ENCODE peak calls at places on chromosomes 12 and 14, in eight cellular contexts. F is epithelial cell of esophagus, J is AG09309, H is prostate gland, U is GM12864, C is A549, Q is sigmoid colon, V is lower leg skin. S is an unnamed sample.

GRCh38 chr12:30440826-30441602 is 254.7 kb downstream of the IPO8 start:
- DNase-seq in H (no peak), F (peak; percentile 36), Q (no peak), C (peak; percentile 28), J (no peak), V (no peak), U (no peak), S (no peak)

GRCh38 chr12:67018105-67018504 is 251.1 kb upstream of the CAND1 start:
- DNase-seq in V (no peak), U (no peak), H (no peak), C (no peak), J (no peak), Q (no peak), F (no peak), S (no peak)

GRCh38 chr14:55780156-55780946 is 200.3 kb downstream of the KTN1 start:
- DNase-seq in J (peak; percentile 29), C (no peak), Q (no peak), H (peak; percentile 68), U (no peak), F (peak; percentile 85), V (peak; percentile 52), S (peak; percentile 69)

GRCh38 chr14:54133896-54134295 is 177.3 kb upstream of the BMP4 start:
- DNase-seq in H (no peak), J (no peak), C (peak; percentile 11), F (peak; percentile 95), U (no peak), V (no peak), Q (no peak), S (no peak)

GRCh38 chr12:57111046-57111698 is at the start of gene STAT6:
- DNase-seq in Q (peak; percentile 94), H (peak; percentile 84), U (peak; percentile 75), C (peak; percentile 67), F (peak; percentile 86), J (peak; percentile 67), V (peak; percentile 91), S (no peak)

GRCh38 chr14:90981658-90982057 is 78.8 kb downstream of the RPS6KA5 start:
- DNase-seq in C (no peak), H (no peak), J (no peak), F (no peak), Q (no peak), V (no peak), U (no peak), S (no peak)

GRCh38 chr14:81219821-81220487 is 805 bp downstream of the GTF2A1 start:
- DNase-seq in J (no peak), V (no peak), Q (no peak), H (peak; percentile 9), F (peak; percentile 32), U (no peak), C (no peak), S (no peak)

GRCh38 chr12:19064713-19065112 is 64.8 kb upstream of the PLEKHA5 start:
- DNase-seq in V (no peak), Q (no peak), H (no peak), C (no peak), J (no peak), F (no peak), U (no peak), S (no peak)

GRCh38 chr14:94671870-94672444 is 59.8 kb downstream of the SERPINA3 start:
- DNase-seq in J (no peak), F (no peak), Q (peak; percentile 61), H (no peak), V (no peak), U (no peak), C (no peak), S (no peak)

GRCh38 chr14:73888971-73889370 is 2.3 kb downstream of the ZNF410 start:
- DNase-seq in H (no peak), C (no peak), V (no peak), Q (no peak), F (peak; percentile 64), J (peak; percentile 42), U (no peak), S (no peak)

GRCh38 chr14:31362746-31363145 is 57.6 kb downstream of the HEATR5A start:
- DNase-seq in F (peak; percentile 24), H (no peak), U (no peak), C (no peak), Q (no peak), V (no peak), J (no peak), S (no peak)

GRCh38 chr14:35385042-35385839 is 19.3 kb downstream of the NFKBIA start:
- DNase-seq in H (peak; percentile 72), U (no peak), Q (peak; percentile 98), J (peak; percentile 88), C (peak; percentile 56), V (peak; percentile 82), F (peak; percentile 56), S (peak; percentile 73)

GRCh38 chr12:114174326-114174725 is 208.2 kb upstream of the RBM19 start:
- DNase-seq in F (no peak), J (no peak), U (no peak), V (no peak), C (no peak), H (no peak), Q (no peak), S (no peak)

GRCh38 chr12:89087876-89088275 is 264.4 kb downstream of the DUSP6 start:
- DNase-seq in U (no peak), F (no peak), Q (no peak), V (no peak), H (no peak), C (no peak), J (no peak), S (no peak)

GRCh38 chr14:51535443-51536044 is 116.2 kb upstream of the FRMD6 start:
- DNase-seq in F (no peak), U (no peak), J (no peak), C (no peak), Q (no peak), H (no peak), V (no peak), S (no peak)

GRCh38 chr14:69620211-69620611 is 8.8 kb downstream of the SUSD6 start:
- DNase-seq in F (peak; percentile 62), C (no peak), U (no peak), V (no peak), Q (no peak), H (no peak), J (no peak), S (no peak)

DNA sequence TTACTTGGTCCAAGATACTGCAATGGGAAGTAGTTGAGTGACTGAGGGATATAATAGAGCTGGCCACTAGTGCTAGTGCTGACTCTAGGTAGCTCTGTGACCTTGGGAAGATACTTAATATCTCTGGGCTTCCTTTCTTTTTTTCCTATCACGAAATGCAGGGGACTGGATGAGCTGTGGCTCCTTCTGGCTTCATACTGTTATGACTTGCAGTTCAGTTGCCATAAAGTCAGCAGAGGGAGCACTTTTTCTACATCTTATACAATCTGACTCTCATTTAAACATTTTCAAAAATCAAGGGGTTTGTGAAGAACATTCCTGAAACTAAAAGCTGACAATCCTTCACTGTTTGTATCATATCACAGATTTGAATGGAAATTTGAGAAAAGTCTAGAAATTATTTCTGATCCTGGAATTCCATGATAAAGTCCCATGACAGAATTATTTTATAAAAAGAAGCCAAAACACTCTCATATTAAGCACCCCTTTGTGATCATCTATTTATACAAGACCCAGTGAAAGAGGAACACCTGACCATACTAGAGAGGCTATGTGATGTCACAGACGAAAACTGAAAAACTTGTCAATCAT is 5.4 kb downstream of the BHLHE41 start:
- DNase-seq in F (peak; percentile 68), U (no peak), Q (no peak), C (peak; percentile 50), J (no peak), V (no peak), H (no peak), S (peak; percentile 76)
- TF ChIP-seq CTCF in F (peak; percentile 67), U (peak; percentile 39), Q (peak; percentile 40), C (peak; percentile 82), J (peak; percentile 64), V (no peak), H (peak; percentile 46), S (peak; percentile 71)

GRCh38 chr12:124425667-124426066 is 130.8 kb downstream of the RFLNA start:
- DNase-seq in J (no peak), V (no peak), Q (no peak), U (no peak), F (no peak), C (no peak), H (no peak), S (no peak)

GRCh38 chr12:124422570-124423523 is 128.0 kb downstream of the RFLNA start:
- DNase-seq in V (peak; percentile 88), Q (peak; percentile 97), H (peak; percentile 89), C (peak; percentile 98), U (no peak), J (peak; percentile 86), F (peak; percentile 85), S (peak; percentile 86)

GRCh38 chr12:124424516-124424905 is 129.6 kb downstream of the RFLNA start:
- DNase-seq in Q (no peak), U (no peak), F (no peak), V (no peak), J (no peak), H (no peak), C (no peak), S (no peak)

GRCh38 chr12:124422142-124422569 is 127.3 kb downstream of the RFLNA start:
- DNase-seq in J (no peak), H (peak; percentile 85), U (no peak), C (peak; percentile 78), V (peak; percentile 50), Q (no peak), F (peak; percentile 57), S (no peak)

DNA sequence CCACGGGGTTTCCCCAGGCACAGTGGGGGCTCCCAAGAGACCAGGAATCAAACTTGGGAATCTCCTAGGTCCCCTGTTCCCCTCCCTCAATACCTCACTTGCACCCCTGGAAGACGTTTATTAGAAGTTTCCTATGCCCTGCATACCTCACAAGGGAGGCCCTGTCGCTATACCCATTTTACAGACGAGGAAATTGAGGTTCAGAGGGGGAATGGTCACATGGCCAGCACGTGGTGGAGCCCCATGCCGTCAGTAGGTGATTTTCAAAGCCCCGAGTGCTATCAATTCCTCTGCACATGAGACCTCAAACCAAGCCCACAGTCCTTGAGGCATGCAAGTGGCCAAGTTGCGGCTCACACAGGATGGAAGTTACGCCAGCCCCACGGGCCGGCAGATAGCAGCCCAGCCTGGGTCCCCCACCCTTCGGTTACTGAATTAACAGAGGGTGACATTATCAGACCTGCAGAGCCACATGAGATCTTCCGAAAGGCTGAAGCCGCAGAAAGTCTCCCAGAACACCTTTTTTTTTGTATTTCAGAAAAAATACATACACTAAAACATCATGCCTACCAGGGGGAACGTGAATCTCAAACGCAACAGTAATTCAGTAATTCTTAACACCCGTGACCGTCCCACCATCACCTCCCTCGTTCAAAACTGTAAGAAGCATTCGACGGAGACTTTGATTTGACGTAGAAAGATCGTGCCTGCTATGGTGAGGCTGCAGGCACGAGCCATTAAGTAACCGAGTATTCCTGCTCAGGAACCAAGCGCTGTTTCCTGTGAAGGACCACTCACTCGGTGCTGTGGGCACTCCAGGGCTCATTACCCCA is 129.0 kb downstream of the RFLNA start:
- DNase-seq in C (no peak), V (no peak), F (no peak), H (no peak), J (no peak), Q (no peak), U (no peak), S (no peak)
- H3K4me3 ChIP-seq in C (peak overlapping the region; percentile 35), V (no peak overlapping the region), F (no peak overlapping the region), H (no peak overlapping the region), J (peak overlapping the region; percentile 2), Q (peak overlapping the region; percentile 20), U (no peak overlapping the region), S (no peak overlapping the region)

GRCh38 chr12:118299791-118300460 is 72.8 kb downstream of the TAOK3 start:
- DNase-seq in Q (no peak), V (no peak), H (no peak), F (no peak), C (no peak), J (no peak), U (no peak), S (no peak)
- TF ChIP-seq CTCF in Q (no peak), V (no peak), H (no peak), F (no peak), C (no peak), J (no peak), U (no peak), S (peak; percentile 24)

GRCh38 chr14:75283884-75284563 is 5.4 kb downstream of the FOS start:
- DNase-seq in U (no peak), F (peak; percentile 62), V (no peak), Q (peak; percentile 84), C (no peak), H (no peak), J (no peak), S (no peak)
- H3K4me3 ChIP-seq in U (no peak overlapping the region), F (no peak overlapping the region), V (no peak overlapping the region), Q (no peak overlapping the region), C (no peak overlapping the region), H (no peak overlapping the region), J (no peak overlapping the region), S (no peak overlapping the region)

S was measured in astrocyte of the cerebellum.